ENCODE peak calls at places on chromosomes 4 and X, in six cellular contexts. One of them, this sample, is unnamed.

GRCh38 chr4:157220026-157220881 is at the start of gene GRIA2:
- DNase-seq in esophagus muscularis mucosa: no peak
- DNase-seq in psoas muscle: peak
- DNase-seq in stomach: peak
- DNase-seq in cardiac fibroblast: peak
- DNase-seq in fibroblast of lung: peak
- DNase-seq in this sample: no peak

GRCh38 chrX:132119821-132120220 is 8.0 kb downstream of the FRMD7 start:
- DNase-seq in fibroblast of lung: no peak
- DNase-seq in cardiac fibroblast: no peak
- DNase-seq in stomach: no peak
- DNase-seq in esophagus muscularis mucosa: no peak
- DNase-seq in psoas muscle: no peak
- DNase-seq in this sample: no peak

GRCh38 chr4:156560701-156561100 is 410.9 kb downstream of the PDGFC start:
- DNase-seq in psoas muscle: no peak
- DNase-seq in cardiac fibroblast: no peak
- DNase-seq in fibroblast of lung: peak
- DNase-seq in stomach: no peak
- DNase-seq in esophagus muscularis mucosa: no peak
- DNase-seq in this sample: no peak

GRCh38 chr4:138162259-138162658 is 79.9 kb downstream of the SLC7A11 start:
- DNase-seq in fibroblast of lung: no peak
- DNase-seq in psoas muscle: no peak
- DNase-seq in esophagus muscularis mucosa: no peak
- DNase-seq in stomach: no peak
- DNase-seq in cardiac fibroblast: no peak
- DNase-seq in this sample: no peak

GRCh38 chr4:909131-909571 is 23.0 kb downstream of the GAK start:
- DNase-seq in psoas muscle: peak
- DNase-seq in esophagus muscularis mucosa: no peak
- DNase-seq in stomach: no peak
- DNase-seq in fibroblast of lung: no peak
- DNase-seq in cardiac fibroblast: no peak
- DNase-seq in this sample: no peak

GRCh38 chr4:168796362-168797106 is 213.5 kb downstream of the CBR4 start:
- DNase-seq in cardiac fibroblast: peak
- DNase-seq in esophagus muscularis mucosa: no peak
- DNase-seq in fibroblast of lung: peak
- DNase-seq in stomach: peak
- DNase-seq in psoas muscle: no peak
- DNase-seq in this sample: no peak

GRCh38 chr4:23930750-23931488 is 41.1 kb upstream of the PPARGC1A start:
- DNase-seq in cardiac fibroblast: peak
- DNase-seq in psoas muscle: peak
- DNase-seq in stomach: peak
- DNase-seq in esophagus muscularis mucosa: no peak
- DNase-seq in fibroblast of lung: peak
- DNase-seq in this sample: no peak

GRCh38 chr4:5824635-5825034 is 68.3 kb downstream of the CRMP1 start:
- DNase-seq in fibroblast of lung: peak
- DNase-seq in cardiac fibroblast: peak
- DNase-seq in stomach: no peak
- DNase-seq in esophagus muscularis mucosa: no peak
- DNase-seq in psoas muscle: no peak
- DNase-seq in this sample: no peak

GRCh38 chrX:48068096-48068887 is 3.1 kb downstream of the ZNF630 start:
- DNase-seq in stomach: no peak
- DNase-seq in cardiac fibroblast: no peak
- DNase-seq in esophagus muscularis mucosa: no peak
- DNase-seq in fibroblast of lung: no peak
- DNase-seq in psoas muscle: no peak
- DNase-seq in this sample: no peak

GRCh38 chrX:43065978-43066377 is 288.0 kb upstream of the PPP1R2C start:
- DNase-seq in psoas muscle: no peak
- DNase-seq in cardiac fibroblast: peak
- DNase-seq in stomach: no peak
- DNase-seq in esophagus muscularis mucosa: no peak
- DNase-seq in fibroblast of lung: no peak
- DNase-seq in this sample: no peak

GRCh38 chrX:11438767-11439166 is 145.6 kb downstream of the AMELX start:
- DNase-seq in fibroblast of lung: peak
- DNase-seq in cardiac fibroblast: peak
- DNase-seq in esophagus muscularis mucosa: no peak
- DNase-seq in psoas muscle: no peak
- DNase-seq in stomach: no peak
- DNase-seq in this sample: no peak

GRCh38 chr4:18052158-18052557 is 30.6 kb upstream of the LCORL start:
- DNase-seq in fibroblast of lung: no peak
- DNase-seq in esophagus muscularis mucosa: no peak
- DNase-seq in stomach: no peak
- DNase-seq in cardiac fibroblast: no peak
- DNase-seq in psoas muscle: no peak
- DNase-seq in this sample: no peak

GRCh38 chr4:80098635-80099034 is 25.6 kb upstream of the ANTXR2 start:
- DNase-seq in psoas muscle: no peak
- DNase-seq in fibroblast of lung: no peak
- DNase-seq in esophagus muscularis mucosa: no peak
- DNase-seq in stomach: no peak
- DNase-seq in cardiac fibroblast: no peak
- DNase-seq in this sample: no peak

GRCh38 chr4:55468724-55469123 is 73.0 kb downstream of the TMEM165 start:
- DNase-seq in stomach: no peak
- DNase-seq in cardiac fibroblast: peak
- DNase-seq in psoas muscle: no peak
- DNase-seq in fibroblast of lung: peak
- DNase-seq in esophagus muscularis mucosa: no peak
- DNase-seq in this sample: no peak

DNA sequence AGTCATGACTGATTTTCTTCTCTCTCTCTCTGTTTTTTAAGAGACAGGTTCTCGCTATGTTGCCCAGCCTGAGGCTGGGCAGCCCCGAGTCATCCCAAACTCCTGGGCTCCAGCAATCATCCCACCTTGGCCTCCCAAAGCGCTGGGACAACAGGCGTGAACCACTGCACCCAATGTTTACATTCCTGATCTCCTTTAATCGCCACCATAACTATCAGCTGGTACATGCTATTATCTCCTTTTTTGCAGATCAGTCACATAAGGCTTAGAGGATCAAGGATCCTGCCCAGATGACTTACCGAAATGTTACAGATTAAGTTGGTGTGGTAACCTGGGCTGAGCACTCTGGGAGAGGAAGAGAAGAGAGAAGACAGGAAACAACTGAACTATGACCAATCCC is 1.5 kb upstream of the USP46 start:
- DNase-seq in cardiac fibroblast: no peak
- DNase-seq in esophagus muscularis mucosa: no peak
- DNase-seq in fibroblast of lung: no peak
- DNase-seq in stomach: no peak
- DNase-seq in psoas muscle: no peak
- DNase-seq in this sample: no peak
- H3K4me3 ChIP-seq in cardiac fibroblast: no peak
- H3K4me3 ChIP-seq in esophagus muscularis mucosa: no peak
- H3K4me3 ChIP-seq in fibroblast of lung: no peak
- H3K4me3 ChIP-seq in stomach: no peak
- H3K4me3 ChIP-seq in psoas muscle: no peak
- H3K4me3 ChIP-seq in this sample: no peak

GRCh38 chr4:139281212-139281611 is 1.2 kb upstream of the MGARP start:
- DNase-seq in stomach: no peak
- DNase-seq in cardiac fibroblast: no peak
- DNase-seq in fibroblast of lung: no peak
- DNase-seq in psoas muscle: no peak
- DNase-seq in esophagus muscularis mucosa: no peak
- DNase-seq in this sample: no peak
- TF ChIP-seq CTCF in stomach: no peak
- TF ChIP-seq CTCF in cardiac fibroblast: peak
- TF ChIP-seq CTCF in fibroblast of lung: no peak
- TF ChIP-seq CTCF in psoas muscle: peak
- TF ChIP-seq CTCF in esophagus muscularis mucosa: peak
- TF ChIP-seq CTCF in this sample: no peak

GRCh38 chr4:112648263-112649054 is 11.5 kb downstream of the LARP7 start:
- DNase-seq in psoas muscle: no peak
- DNase-seq in fibroblast of lung: peak
- DNase-seq in esophagus muscularis mucosa: no peak
- DNase-seq in cardiac fibroblast: no peak
- DNase-seq in stomach: no peak
- DNase-seq in this sample: no peak

GRCh38 chr4:112649055-112649408 is 12.1 kb downstream of the LARP7 start:
- DNase-seq in fibroblast of lung: no peak
- DNase-seq in psoas muscle: no peak
- DNase-seq in stomach: no peak
- DNase-seq in esophagus muscularis mucosa: no peak
- DNase-seq in cardiac fibroblast: no peak
- DNase-seq in this sample: no peak

GRCh38 chr4:112646632-112647537 is 9.9 kb downstream of the LARP7 start:
- DNase-seq in fibroblast of lung: no peak
- DNase-seq in psoas muscle: no peak
- DNase-seq in cardiac fibroblast: no peak
- DNase-seq in stomach: no peak
- DNase-seq in esophagus muscularis mucosa: no peak
- DNase-seq in this sample: no peak

GRCh38 chr4:112647785-112648184 is 10.8 kb downstream of the LARP7 start:
- DNase-seq in stomach: no peak
- DNase-seq in fibroblast of lung: peak
- DNase-seq in cardiac fibroblast: no peak
- DNase-seq in esophagus muscularis mucosa: no peak
- DNase-seq in psoas muscle: no peak
- DNase-seq in this sample: no peak

DNA sequence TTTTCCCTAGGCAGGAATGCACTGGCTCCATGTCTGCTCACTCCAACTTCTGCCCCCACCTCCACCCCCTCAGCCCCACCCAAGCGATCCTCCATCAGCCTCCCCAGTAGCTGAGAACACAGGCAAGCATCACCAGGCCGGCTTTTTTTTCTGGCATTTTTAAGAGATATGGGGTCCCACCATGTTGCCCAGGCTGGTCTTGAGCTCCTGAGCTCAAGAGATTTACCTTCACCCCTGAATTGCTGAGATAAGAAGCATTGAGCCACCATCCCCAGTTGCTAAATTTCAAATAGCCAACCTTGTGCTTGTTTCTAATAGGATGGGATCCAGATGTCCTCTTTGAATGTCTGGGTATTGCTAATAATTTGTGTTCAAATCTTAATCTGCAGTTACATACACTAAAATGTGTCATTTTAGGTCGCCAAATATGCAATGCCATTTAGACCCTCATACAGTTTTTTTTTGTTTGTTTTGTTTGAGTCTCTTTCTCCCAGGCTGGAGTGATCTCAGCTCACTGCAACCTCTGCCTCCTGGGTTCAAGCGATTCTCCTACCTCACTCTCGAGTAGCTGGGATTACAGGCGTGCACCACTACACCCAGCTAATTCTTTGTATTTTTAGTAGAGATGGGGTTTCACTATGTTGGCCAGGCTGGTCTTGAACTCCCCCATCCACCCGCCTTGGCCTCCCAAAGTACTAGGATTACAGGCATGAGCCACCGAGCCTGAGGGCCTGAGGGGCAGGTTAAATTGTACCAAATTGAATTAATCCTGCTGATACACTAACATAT is 8.8 kb downstream of the LARP7 start:
- DNase-seq in psoas muscle: no peak
- DNase-seq in esophagus muscularis mucosa: no peak
- DNase-seq in fibroblast of lung: no peak
- DNase-seq in stomach: no peak
- DNase-seq in cardiac fibroblast: no peak
- DNase-seq in this sample: no peak
- H3K4me3 ChIP-seq in psoas muscle: no peak
- H3K4me3 ChIP-seq in esophagus muscularis mucosa: no peak
- H3K4me3 ChIP-seq in fibroblast of lung: no peak
- H3K4me3 ChIP-seq in stomach: no peak
- H3K4me3 ChIP-seq in cardiac fibroblast: no peak
- H3K4me3 ChIP-seq in this sample: no peak

GRCh38 chr4:15197005-15197404 is 194.7 kb downstream of the CPEB2 start:
- DNase-seq in esophagus muscularis mucosa: no peak
- DNase-seq in fibroblast of lung: peak
- DNase-seq in stomach: no peak
- DNase-seq in psoas muscle: no peak
- DNase-seq in cardiac fibroblast: peak
- DNase-seq in this sample: no peak
- TF ChIP-seq CTCF in esophagus muscularis mucosa: no peak
- TF ChIP-seq CTCF in fibroblast of lung: peak
- TF ChIP-seq CTCF in stomach: no peak
- TF ChIP-seq CTCF in psoas muscle: no peak
- TF ChIP-seq CTCF in cardiac fibroblast: peak
- TF ChIP-seq CTCF in this sample: peak

DNA sequence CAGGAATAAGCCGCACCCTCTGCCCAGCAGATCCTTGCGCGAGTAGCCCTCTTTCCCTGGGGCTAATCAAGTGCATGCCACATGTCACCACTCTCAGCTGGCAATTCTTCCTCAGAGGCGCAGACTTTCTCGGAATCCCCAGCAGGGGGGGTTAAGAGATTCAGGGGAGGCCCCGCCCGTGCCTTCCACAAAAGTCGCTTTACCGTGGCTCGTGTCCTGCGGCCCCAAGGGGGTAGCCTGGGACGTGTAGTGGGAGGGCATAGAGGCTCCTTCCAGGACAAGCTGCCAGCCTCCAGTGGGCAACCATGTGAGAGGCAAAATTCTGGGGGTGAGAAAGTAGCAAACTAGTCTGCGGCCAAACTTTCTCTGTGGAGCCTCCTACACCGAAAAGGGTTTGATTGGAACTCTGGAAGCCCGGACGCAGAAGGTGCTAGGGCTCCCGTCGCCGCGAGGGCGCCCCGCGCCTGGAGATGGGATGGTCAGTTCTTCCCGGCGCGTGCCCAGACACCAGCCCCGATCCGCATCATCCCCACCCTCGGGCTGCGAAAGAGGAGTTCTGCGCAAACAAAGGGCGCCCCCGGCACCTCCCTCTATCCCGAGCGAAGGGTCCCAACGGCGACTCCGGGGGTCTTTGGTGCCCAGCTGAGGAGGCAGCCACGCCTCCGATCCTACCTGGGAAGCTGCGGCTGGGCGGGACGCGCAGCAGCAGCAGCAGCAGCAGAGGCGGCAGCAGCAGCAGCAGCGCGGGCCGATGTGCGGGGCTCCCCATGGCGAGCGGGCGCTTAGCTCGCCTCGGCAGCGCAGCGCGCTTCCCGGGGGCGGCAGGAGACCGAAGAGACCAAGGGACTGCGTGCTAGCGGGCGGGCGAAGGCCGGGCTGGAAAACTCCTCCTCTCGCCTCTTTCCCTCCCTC is at the start of gene SRPX:
- DNase-seq in stomach: peak
- DNase-seq in esophagus muscularis mucosa: no peak
- DNase-seq in cardiac fibroblast: peak
- DNase-seq in fibroblast of lung: peak
- DNase-seq in psoas muscle: peak
- DNase-seq in this sample: no peak
- H3K4me3 ChIP-seq in stomach: peak
- H3K4me3 ChIP-seq in esophagus muscularis mucosa: peak
- H3K4me3 ChIP-seq in cardiac fibroblast: peak
- H3K4me3 ChIP-seq in fibroblast of lung: peak
- H3K4me3 ChIP-seq in psoas muscle: peak
- H3K4me3 ChIP-seq in this sample: peak